ENCODE peak calls at places on chromosomes 2 and 18, in four cellular contexts. D, T, F and A are unnamed samples.

GRCh38 chr18:63994783-63995399 is 25.0 kb downstream of the SERPINB8 start:
- DNase-seq in D (peak), T (peak), F (no peak), A (peak)

GRCh38 chr2:75068546-75068945 is 110.1 kb downstream of the POLE4 start:
- DNase-seq in D (no peak), T (no peak), F (no peak), A (no peak)

GRCh38 chr18:25493401-25493800 is 141.4 kb upstream of the ZNF521 start:
- DNase-seq in D (no peak), T (no peak), F (no peak), A (no peak)

GRCh38 chr2:216857131-216857550 is 2.7 kb downstream of the TNP1 start:
- DNase-seq in D (no peak), T (no peak), F (no peak), A (no peak)

GRCh38 chr2:211413746-211414145 is 857.3 kb downstream of the CPS1 start:
- DNase-seq in D (no peak), T (no peak), F (no peak), A (no peak)

GRCh38 chr18:59839931-59840685 is 59.7 kb upstream of the PMAIP1 start:
- DNase-seq in D (no peak), T (no peak), F (no peak), A (no peak)

GRCh38 chr2:138948070-138948539 is 167.9 kb upstream of the NXPH2 start:
- DNase-seq in D (no peak), T (peak), F (no peak), A (no peak)

GRCh38 chr2:41725901-41726300 is 321.9 kb upstream of the PKDCC start:
- DNase-seq in D (no peak), T (no peak), F (no peak), A (no peak)

GRCh38 chr18:26700728-26701127 is 152.4 kb upstream of the KCTD1 start:
- DNase-seq in D (no peak), T (no peak), F (no peak), A (no peak)

GRCh38 chr18:3156325-3156640 is 63.5 kb downstream of the MYOM1 start:
- DNase-seq in D (no peak), T (no peak), F (no peak), A (no peak)

GRCh38 chr2:139175510-139175909 is 395.3 kb upstream of the NXPH2 start:
- DNase-seq in D (no peak), T (no peak), F (no peak), A (no peak)

GRCh38 chr18:44729631-44730101 is 49.0 kb downstream of the SETBP1 start:
- DNase-seq in D (no peak), T (no peak), F (no peak), A (peak)

GRCh38 chr2:47069628-47070154 is 85.4 kb downstream of the STPG4 start:
- DNase-seq in D (no peak), T (peak), F (peak), A (no peak)

GRCh38 chr2:160457588-160457987 is 36.0 kb downstream of the RBMS1 start:
- DNase-seq in D (no peak), T (no peak), F (no peak), A (no peak)

GRCh38 chr18:79694895-79695213 is 15.3 kb downstream of the CTDP1 start:
- DNase-seq in D (no peak), T (no peak), F (no peak), A (no peak)